ENCODE peak calls at places on chromosome 17, in four cellular contexts. F, W, I and K are unnamed samples.

GRCh38 chr17:74446551-74447500 is 14.9 kb downstream of the GPRC5C start:
- DNase-seq in W (no peak), I (no peak), F (no peak), K (no peak)

GRCh38 chr17:61338874-61339478 is 60.7 kb upstream of the TBX2 start:
- DNase-seq in I (no peak), F (no peak), W (no peak), K (no peak)

GRCh38 chr17:3879181-3879580 is 13.7 kb downstream of the CAMKK1 start:
- DNase-seq in I (no peak), W (no peak), F (peak; percentile 73), K (no peak)

GRCh38 chr17:45135978-45136791 is 698 bp downstream of the ACBD4 start:
- DNase-seq in I (no peak), F (no peak), W (no peak), K (no peak)

GRCh38 chr17:4972752-4973151 is 5.1 kb upstream of the SPAG7 start:
- DNase-seq in F (no peak), I (no peak), W (no peak), K (no peak)

GRCh38 chr17:43949777-43950176 is 4.0 kb downstream of the PYY start:
- DNase-seq in W (no peak), F (no peak), I (no peak), K (no peak)

GRCh38 chr17:65523853-65524664 is 37.4 kb downstream of the AXIN2 start:
- DNase-seq in I (no peak), W (no peak), F (no peak), K (no peak)

GRCh38 chr17:56604691-56605090 is 11.2 kb downstream of the NOG start:
- DNase-seq in W (no peak), I (no peak), F (no peak), K (no peak)

GRCh38 chr17:69466905-69467630 is 52.6 kb downstream of the MAP2K6 start:
- DNase-seq in I (no peak), W (no peak), F (peak; percentile 62), K (peak; percentile 92)

GRCh38 chr17:67601897-67602296 is 115.8 kb upstream of the NOL11 start:
- DNase-seq in I (no peak), F (no peak), W (no peak), K (peak; percentile 56)

GRCh38 chr17:34254651-34255380 is at the start of gene CCL2:
- DNase-seq in W (no peak), I (no peak), F (peak; percentile 85), K (peak; percentile 92)

GRCh38 chr17:36553459-36553858 is 8.7 kb downstream of the GGNBP2 start:
- DNase-seq in W (no peak), F (no peak), I (no peak), K (no peak)

GRCh38 chr17:40598021-40598927 is 33.0 kb upstream of the CCR7 start:
- DNase-seq in F (no peak), I (no peak), W (no peak), K (no peak)

GRCh38 chr17:79949646-79950292 is 85.9 kb downstream of the TBC1D16 start:
- DNase-seq in W (no peak), F (no peak), I (no peak), K (no peak)

GRCh38 chr17:81003711-81004335 is 12.2 kb downstream of the CHMP6 start:
- DNase-seq in W (peak; percentile 86), F (no peak), I (no peak), K (no peak)

GRCh38 chr17:42459256-42459982 is 741 bp downstream of the ATP6V0A1 start:
- DNase-seq in I (no peak), F (peak; percentile 69), W (peak; percentile 56), K (no peak)

GRCh38 chr17:77482375-77483127 is 341.8 kb downstream of the SEC14L1 start:
- DNase-seq in W (no peak), I (no peak), F (no peak), K (no peak)

GRCh38 chr17:68709461-68709860 is 108.3 kb upstream of the FAM20A start:
- DNase-seq in W (no peak), F (no peak), I (no peak), K (no peak)

GRCh38 chr17:19322861-19323260 is 39.7 kb downstream of the B9D1 start:
- DNase-seq in I (no peak), W (no peak), F (no peak), K (no peak)

GRCh38 chr17:62193297-62193696 is 128.2 kb upstream of the MED13 start:
- DNase-seq in I (no peak), F (no peak), W (no peak), K (no peak)

GRCh38 chr17:45022655-45023339 is 28.6 kb downstream of the DCAKD start:
- DNase-seq in I (peak; percentile 45), W (no peak), F (no peak), K (no peak)

GRCh38 chr17:56297142-56297541 is 143.9 kb downstream of the ANKFN1 start:
- DNase-seq in F (peak; percentile 62), I (no peak), W (no peak), K (peak; percentile 7)

GRCh38 chr17:3447625-3448024 is 14.0 kb upstream of the OR1E2 start:
- DNase-seq in I (no peak), W (peak; percentile 7), F (no peak), K (no peak)

GRCh38 chr17:72342582-72343527 is 222.0 kb downstream of the SOX9 start:
- DNase-seq in I (no peak), W (peak; percentile 50), F (no peak), K (no peak)

GRCh38 chr17:56982312-56982711 is 4.4 kb downstream of the SCPEP1 start:
- DNase-seq in W (peak; percentile 7), F (no peak), I (no peak), K (no peak)

GRCh38 chr17:35972945-35973332 is 8.4 kb downstream of the CCL16 start:
- DNase-seq in W (no peak), I (no peak), F (no peak), K (no peak)

GRCh38 chr17:48486557-48486956 is 44.3 kb downstream of the HOXB1 start:
- DNase-seq in W (peak; percentile 57), F (peak; percentile 100), I (no peak), K (no peak)

DNA sequence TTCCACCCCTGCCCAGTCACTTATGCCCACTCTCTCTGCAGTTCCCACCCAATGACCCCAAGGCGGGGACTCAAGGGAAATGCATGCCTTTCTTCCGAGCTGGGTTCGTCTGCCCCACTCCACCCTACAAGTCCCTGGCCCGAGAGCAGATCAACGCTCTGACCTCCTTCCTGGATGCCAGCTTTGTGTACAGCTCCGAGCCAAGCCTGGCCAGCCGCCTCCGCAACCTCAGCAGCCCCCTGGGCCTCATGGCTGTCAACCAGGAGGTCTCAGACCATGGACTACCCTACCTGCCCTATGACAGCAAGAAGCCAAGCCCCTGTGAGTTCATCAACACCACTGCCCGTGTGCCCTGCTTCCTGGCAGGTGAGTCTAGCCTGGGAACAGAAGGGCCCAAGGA is 13.8 kb downstream of the LPO start:
- DNase-seq in F (no peak), I (no peak), W (no peak), K (no peak)
- TF ChIP-seq FOS in F (no peak), I (no peak), W (no peak), K (no peak)

GRCh38 chr17:13996758-13997157 is 72.5 kb upstream of the COX10 start:
- DNase-seq in I (no peak), W (no peak), F (no peak), K (no peak)
- TF ChIP-seq FOS in I (no peak), W (no peak), F (no peak), K (no peak)

DNA sequence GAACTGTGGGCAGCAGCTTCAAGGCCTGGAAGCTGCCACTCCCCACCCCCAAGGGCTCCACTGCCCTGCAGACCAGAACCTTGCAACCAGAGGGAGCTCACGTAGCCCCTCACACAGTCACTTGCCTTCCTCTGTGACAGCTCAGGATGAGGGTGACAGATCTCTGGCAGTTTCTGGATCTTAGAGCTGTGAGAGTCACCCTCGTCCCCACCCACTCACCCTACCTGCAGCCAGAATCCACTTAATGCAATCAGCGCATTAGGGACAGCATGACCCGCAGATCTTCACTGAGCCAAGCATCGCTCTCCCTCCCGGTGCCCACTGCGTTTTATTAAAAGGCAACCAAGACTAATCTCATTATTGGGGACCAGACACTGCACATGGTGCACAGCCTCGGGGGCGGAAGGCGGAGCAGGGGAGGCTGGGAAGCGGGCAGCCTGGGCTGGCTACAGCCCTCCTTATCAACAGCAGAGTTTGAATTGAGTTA is 3.5 kb downstream of the CYB561 start:
- DNase-seq in F (no peak), W (peak; percentile 32), I (no peak), K (no peak)
- TF ChIP-seq FOS in F (no peak), W (no peak), I (no peak), K (no peak)

GRCh38 chr17:76236603-76237002 is 3.7 kb downstream of the RNF157 start:
- DNase-seq in F (no peak), W (no peak), I (no peak), K (no peak)

GRCh38 chr17:76238847-76239537 is 1.3 kb downstream of the RNF157 start:
- DNase-seq in I (no peak), W (no peak), F (no peak), K (no peak)

GRCh38 chr17:76239538-76240274 is 587 bp downstream of the RNF157 start:
- DNase-seq in I (no peak), W (peak; percentile 19), F (no peak), K (no peak)

GRCh38 chr17:76235883-76236282 is 4.4 kb downstream of the RNF157 start:
- DNase-seq in W (no peak), F (no peak), I (no peak), K (no peak)

GRCh38 chr17:76237859-76238313 is 2.4 kb downstream of the RNF157 start:
- DNase-seq in W (no peak), F (no peak), I (no peak), K (no peak)
- TF ChIP-seq FOS in W (no peak), F (no peak), I (no peak), K (no peak)

DNA sequence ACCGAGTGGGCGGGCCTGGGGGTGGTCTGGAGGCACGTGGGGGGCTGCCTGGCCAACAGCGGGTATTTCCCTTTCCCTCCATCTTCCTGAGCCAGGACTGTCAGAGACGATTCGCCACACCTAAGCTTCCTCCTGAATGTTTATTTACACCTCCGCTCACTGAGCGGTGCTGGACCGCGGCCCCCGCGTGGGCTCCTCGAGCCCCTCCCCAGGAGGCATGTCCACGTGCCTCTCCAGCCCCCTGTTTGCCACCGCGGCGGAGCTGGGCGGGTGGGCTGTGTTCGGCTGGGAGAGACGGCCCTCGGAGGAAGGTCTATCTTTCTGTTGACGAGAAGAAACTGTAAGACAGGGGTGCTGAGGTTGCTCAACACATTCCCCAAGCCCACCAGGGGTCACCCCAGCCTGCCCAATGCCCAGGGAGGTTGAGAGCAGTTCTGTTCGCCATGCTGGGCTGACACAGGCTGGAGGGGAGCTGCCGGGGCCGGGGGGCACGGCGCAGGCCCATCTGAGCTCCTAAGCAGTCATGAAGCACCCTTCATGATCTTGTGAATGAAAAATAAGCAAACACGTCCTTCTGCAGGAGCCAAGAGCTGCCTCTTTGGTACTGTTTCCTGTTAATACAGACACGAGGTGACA is 8.9 kb downstream of the UBALD2 start:
- DNase-seq in I (no peak), W (no peak), F (no peak), K (no peak)
- TF ChIP-seq FOS in I (no peak), W (no peak), F (no peak), K (no peak)